ENCODE peak calls at places on chromosome 7, in nine cellular contexts. U is stimulated activated CD8-positive, alpha-beta memory T cell treated with anti-CD3 and anti-CD28 coated beads, Interleukin-7, amount 100 ng/mL, for 4 hours; I is activated CD8-positive, alpha-beta T cell treated with anti-CD3 and anti-CD28 coated beads for 36 hours; M is natural killer cell treated with Interleukin-12 subunit alpha and Interleukin-12 subunit beta and Interleukin-15 and Interleukin-18, amount 100 ng/mL, for 72 hours; L is left kidney; S is PC-9; Z is lower lobe of right lung; T is SJSA1; Y is ELR. W is an unnamed sample.

GRCh38 chr7:158028290-158028941 is 559.2 kb downstream of the PTPRN2 start:
- DNase-seq in U (no peak), I (no peak), L (peak; percentile 64), Z (no peak), S (no peak), Y (no peak), M (peak; percentile 42), T (peak; percentile 28), W (peak; percentile 57)

GRCh38 chr7:122442929-122443328 is 138.4 kb upstream of the FEZF1 start:
- DNase-seq in T (no peak), L (no peak), Y (no peak), I (no peak), Z (no peak), U (no peak), M (no peak), S (no peak), W (no peak)

GRCh38 chr7:80273327-80273726 is 138.7 kb downstream of the GNAI1 start:
- DNase-seq in T (no peak), I (no peak), M (no peak), Y (peak; percentile 34), Z (no peak), L (no peak), S (no peak), U (no peak), W (no peak)

GRCh38 chr7:72183835-72184234 is 228.3 kb downstream of the CALN1 start:
- DNase-seq in T (no peak), Z (no peak), I (no peak), S (no peak), L (peak; percentile 12), U (no peak), M (no peak), Y (peak; percentile 0), W (no peak)

GRCh38 chr7:29567174-29567573 is 3.5 kb downstream of the PRR15 start:
- DNase-seq in Z (no peak), Y (no peak), I (no peak), S (no peak), M (no peak), L (peak; percentile 75), T (no peak), U (no peak), W (no peak)

GRCh38 chr7:44748948-44749731 is 493 bp downstream of the ZMIZ2 start:
- DNase-seq in S (no peak), I (peak; percentile 61), Z (no peak), L (peak; percentile 64), M (no peak), T (no peak), Y (peak; percentile 21), U (no peak), W (no peak)

GRCh38 chr7:24732646-24733413 is 24.4 kb downstream of the GSDME start:
- DNase-seq in M (no peak), T (no peak), Z (no peak), I (peak; percentile 16), U (no peak), S (peak; percentile 43), L (no peak), Y (peak; percentile 67), W (no peak)

GRCh38 chr7:156607332-156608175 is 33.0 kb upstream of the RNF32 start:
- DNase-seq in M (no peak), S (no peak), T (no peak), Y (peak; percentile 13), Z (no peak), L (peak; percentile 44), U (no peak), I (no peak), W (no peak)

GRCh38 chr7:75758491-75758890 is 13.5 kb downstream of the CCL26 start:
- DNase-seq in U (no peak), S (no peak), T (no peak), L (no peak), Z (no peak), I (no peak), Y (no peak), M (no peak), W (no peak)

W was measured in NCI-H2029 treated with DMSO at 0.1 percent for 48 hours.